ENCODE peak calls at places on chromosome 12, in four cellular contexts. F, H, O and S are unnamed samples.
A peak's percentile ranks its signal among the peaks of the same experiment; 100 is the strongest.

GRCh38 chr12:29113101-29113500 is 36.0 kb upstream of the FAR2 start:
- DNase-seq in F (no peak), H (no peak), O (peak; percentile 2), S (no peak)

GRCh38 chr12:109462868-109463692 is 14.0 kb downstream of the KCTD10 start:
- DNase-seq in F (peak; percentile 87), H (peak; percentile 96), O (peak; percentile 99), S (peak; percentile 54)

GRCh38 chr12:108479364-108480070 is 35.6 kb upstream of the FICD start:
- DNase-seq in F (no peak), H (no peak), O (no peak), S (no peak)

GRCh38 chr12:107057071-107057834 is 36.1 kb downstream of the CRY1 start:
- DNase-seq in F (no peak), H (no peak), O (peak; percentile 82), S (no peak)

GRCh38 chr12:85448548-85449139 is 168.6 kb downstream of the ALX1 start:
- DNase-seq in F (no peak), H (no peak), O (peak; percentile 45), S (no peak)

GRCh38 chr12:51863363-51863920 is 14.9 kb upstream of the FIGNL2 start:
- DNase-seq in F (no peak), H (no peak), O (no peak), S (no peak)

GRCh38 chr12:57309420-57309819 is 58.4 kb upstream of the STAC3 start:
- DNase-seq in F (no peak), H (no peak), O (peak; percentile 45), S (no peak)

GRCh38 chr12:15728118-15728598 is 61.0 kb downstream of the EPS8 start:
- DNase-seq in F (no peak), H (no peak), O (peak; percentile 80), S (peak; percentile 56)

GRCh38 chr12:107759410-107759809 is 1.5 kb downstream of the PRDM4 start:
- DNase-seq in F (no peak), H (no peak), O (peak; percentile 73), S (peak; percentile 52)

GRCh38 chr12:74964390-74964789 is 245.2 kb downstream of the KCNC2 start:
- DNase-seq in F (no peak), H (no peak), O (no peak), S (no peak)

GRCh38 chr12:108918960-108919642 is 39.2 kb downstream of the DAO start:
- DNase-seq in F (no peak), H (no peak), O (no peak), S (no peak)

GRCh38 chr12:56280849-56281248 is 14.1 kb downstream of the COQ10A start:
- DNase-seq in F (no peak), H (no peak), O (no peak), S (no peak)

GRCh38 chr12:90061834-90062233 is 353.2 kb upstream of the ATP2B1 start:
- DNase-seq in F (no peak), H (no peak), O (peak; percentile 19), S (peak; percentile 30)

GRCh38 chr12:105420659-105421240 is 90.3 kb downstream of the C12orf75 start:
- DNase-seq in F (peak; percentile 70), H (peak; percentile 93), O (peak; percentile 87), S (peak; percentile 33)

GRCh38 chr12:62919827-62920226 is 15.1 kb downstream of the PPM1H start:
- DNase-seq in F (no peak), H (no peak), O (peak; percentile 32), S (no peak)

GRCh38 chr12:7190268-7191055 is 976 bp downstream of the PEX5 start:
- DNase-seq in F (peak; percentile 38), H (peak; percentile 88), O (peak; percentile 16), S (no peak)

GRCh38 chr12:47052274-47052673 is 27.1 kb upstream of the PCED1B start:
- DNase-seq in F (no peak), H (no peak), O (no peak), S (no peak)

GRCh38 chr12:98417303-98417702 is 98.1 kb upstream of the TMPO start:
- DNase-seq in F (no peak), H (no peak), O (no peak), S (no peak)

GRCh38 chr12:94563261-94563660 is 87.1 kb downstream of the TMCC3 start:
- DNase-seq in F (no peak), H (peak; percentile 1), O (no peak), S (no peak)

GRCh38 chr12:12892670-12893290 is 1.4 kb downstream of the GPRC5A start:
- DNase-seq in F (no peak), H (no peak), O (no peak), S (no peak)

GRCh38 chr12:104285740-104286537 is 17.6 kb upstream of the EID3 start:
- DNase-seq in F (no peak), H (no peak), O (peak; percentile 54), S (no peak)

GRCh38 chr12:93803408-93803807 is 126.2 kb downstream of the CRADD start:
- DNase-seq in F (no peak), H (no peak), O (peak; percentile 90), S (no peak)

GRCh38 chr12:112584266-112584722 is 165.5 kb downstream of the PTPN11 start:
- DNase-seq in F (no peak), H (no peak), O (no peak), S (no peak)

GRCh38 chr12:76680940-76681339 is 83.0 kb upstream of the ZDHHC17 start:
- DNase-seq in F (no peak), H (no peak), O (peak; percentile 15), S (peak; percentile 51)

GRCh38 chr12:102766961-102767360 is 150.1 kb downstream of the PAH start:
- DNase-seq in F (no peak), H (no peak), O (no peak), S (no peak)

GRCh38 chr12:46609671-46610070 is 216.1 kb downstream of the SLC38A4 start:
- DNase-seq in F (no peak), H (no peak), O (no peak), S (no peak)

GRCh38 chr12:29253916-29254625 is 105.0 kb downstream of the FAR2 start:
- DNase-seq in F (no peak), H (no peak), O (no peak), S (no peak)

GRCh38 chr12:132730353-132730752 is 19.7 kb downstream of the PGAM5 start:
- DNase-seq in F (no peak), H (no peak), O (no peak), S (no peak)

GRCh38 chr12:132735496-132735895 is 24.9 kb downstream of the PGAM5 start:
- DNase-seq in F (no peak), H (no peak), O (no peak), S (no peak)

GRCh38 chr12:132734206-132734605 is 23.6 kb downstream of the PGAM5 start:
- DNase-seq in F (no peak), H (no peak), O (no peak), S (no peak)

GRCh38 chr12:132729541-132730320 is 19.1 kb downstream of the PGAM5 start:
- DNase-seq in F (no peak), H (no peak), O (peak; percentile 4), S (no peak)

GRCh38 chr12:132731574-132731973 is 20.9 kb downstream of the PGAM5 start:
- DNase-seq in F (no peak), H (no peak), O (no peak), S (no peak)
- TF ChIP-seq CTCF in F (no peak), H (no peak), O (no peak), S (no peak)

DNA sequence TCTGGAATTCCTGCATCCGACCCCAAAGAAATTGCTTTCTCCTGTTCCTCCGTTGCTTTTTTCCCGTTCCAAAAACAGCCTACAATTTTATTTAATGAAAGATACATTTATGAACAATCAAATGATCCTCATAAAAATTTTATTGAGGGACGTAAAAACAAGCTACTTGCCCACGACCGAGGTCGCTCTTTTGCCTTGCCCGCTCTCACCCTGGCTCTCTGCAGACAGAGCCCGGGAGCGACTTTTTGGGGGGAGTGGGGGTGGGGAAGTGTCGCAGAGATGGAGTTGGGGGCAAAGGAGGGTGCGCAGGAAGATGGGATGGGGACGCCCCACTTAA is 1.1 kb upstream of the HOXC9 start:
- DNase-seq in F (no peak), H (no peak), O (no peak), S (no peak)
- TF ChIP-seq CTCF in F (no peak), H (no peak), O (no peak), S (no peak)

DNA sequence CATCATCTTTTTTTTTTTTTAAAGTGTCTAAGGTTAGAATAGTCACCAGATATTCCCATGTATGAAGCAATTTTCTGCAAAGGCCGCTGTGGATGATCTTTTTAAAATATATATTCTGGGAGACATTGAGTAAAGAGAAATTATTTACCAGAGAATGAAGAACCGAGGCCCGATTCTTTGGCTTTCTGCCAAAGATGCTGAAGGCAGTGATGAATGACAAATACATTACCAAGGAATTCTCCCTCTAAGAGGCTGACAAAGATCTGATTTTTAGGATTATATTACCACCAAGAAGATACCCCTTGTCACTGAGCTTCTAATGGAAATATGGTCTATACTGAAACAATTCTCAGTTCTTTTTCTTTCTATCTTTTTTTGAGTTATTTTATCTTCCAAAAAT is 336.8 kb downstream of the NAV3 start:
- DNase-seq in F (no peak), H (no peak), O (no peak), S (no peak)
- TF ChIP-seq CTCF in F (no peak), H (no peak), O (no peak), S (no peak)

DNA sequence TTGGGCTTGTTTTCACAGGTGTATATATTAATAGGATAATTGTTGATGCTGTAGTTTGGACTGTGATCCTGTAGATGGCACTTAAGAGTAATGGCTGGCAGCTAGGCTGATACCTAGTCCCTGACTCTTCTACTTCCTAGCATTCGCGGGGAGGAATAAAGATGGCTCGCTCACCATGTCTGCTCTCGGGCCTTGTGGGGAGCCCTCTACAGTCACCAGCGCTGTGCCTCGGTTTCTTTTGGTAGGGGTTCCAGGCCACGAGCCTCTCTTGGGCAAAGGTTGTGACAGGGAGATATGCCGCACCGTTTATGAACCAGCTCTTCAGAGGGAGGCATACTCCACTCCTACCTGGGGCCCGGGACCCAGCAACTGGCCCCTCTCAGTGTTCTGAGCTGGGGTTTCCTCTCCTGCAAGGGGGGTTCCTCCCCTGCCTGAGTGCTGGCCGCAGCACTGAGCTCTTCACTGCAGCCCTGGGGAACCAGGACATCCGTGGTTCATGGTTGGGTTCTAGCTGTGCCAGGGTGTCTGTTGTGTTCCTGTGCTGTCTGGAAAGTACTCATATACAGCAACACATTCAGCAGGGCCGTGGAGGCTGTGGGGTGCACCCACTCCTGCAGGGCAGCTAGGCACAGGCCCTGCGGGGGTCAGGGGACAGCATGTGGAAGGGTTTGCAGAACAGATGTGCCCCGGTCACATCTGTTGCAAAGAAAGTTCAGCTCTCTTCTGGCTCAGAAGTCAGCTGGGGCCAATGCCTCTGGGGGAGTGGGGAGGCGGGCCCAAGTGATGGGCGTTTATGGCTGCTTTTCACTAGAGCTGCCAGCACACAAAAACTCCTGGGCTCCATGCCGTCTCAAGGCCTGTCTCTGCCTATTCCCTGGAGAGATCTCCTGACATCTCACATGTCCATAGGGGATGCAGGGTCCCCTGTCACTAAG is 147.9 kb downstream of the PPFIA2 start:
- DNase-seq in F (no peak), H (no peak), O (peak; percentile 2), S (no peak)
- TF ChIP-seq CTCF in F (peak; percentile 6), H (no peak), O (peak; percentile 46), S (peak; percentile 55)

GRCh38 chr12:130881548-130881947 is 9.7 kb downstream of the RAN start:
- DNase-seq in F (no peak), H (no peak), O (no peak), S (no peak)
- TF ChIP-seq CTCF in F (no peak), H (no peak), O (no peak), S (no peak)